ENCODE peak calls at places on chromosomes 11 and 22, in ten cellular contexts. K is esophagus squamous epithelium, L is heart left ventricle, B is A549, P is prostate gland, A is H54, M is stomach, T is adrenal gland, X is right lobe of liver, Z is uterus. W is an unnamed sample.
A peak's percentile ranks its signal among the peaks of the same experiment; 100 is the strongest.

GRCh38 chr22:41598081-41598480 is 8.4 kb upstream of the PMM1 start:
- DNase-seq in P (no peak), K (no peak), B (no peak), T (peak; percentile 58), M (no peak), Z (no peak), A (peak; percentile 84), X (no peak), L (no peak), W (no peak)

GRCh38 chr11:118913411-118914125 is 12.2 kb downstream of the BCL9L start:
- DNase-seq in Z (peak; percentile 33), X (no peak), B (no peak), K (no peak), A (no peak), P (no peak), L (no peak), M (no peak), T (peak; percentile 66), W (no peak)

GRCh38 chr11:3808846-3809623 is 675 bp downstream of the PGAP2 start:
- DNase-seq in A (peak; percentile 67), T (peak; percentile 34), M (peak; percentile 49), K (no peak), Z (no peak), L (no peak), P (peak; percentile 46), B (peak; percentile 81), X (peak; percentile 70), W (peak; percentile 64)

GRCh38 chr11:126433244-126433846 is 77.9 kb downstream of the ST3GAL4 start:
- DNase-seq in A (no peak), K (no peak), M (no peak), X (no peak), Z (no peak), B (no peak), L (no peak), T (no peak), P (no peak), W (no peak)

GRCh38 chr22:24500251-24500820 is 5.2 kb downstream of the UPB1 start:
- DNase-seq in L (no peak), P (no peak), M (no peak), Z (no peak), B (no peak), X (peak; percentile 89), T (no peak), K (no peak), A (no peak), W (no peak)

GRCh38 chr11:74434528-74434927 is 32.8 kb downstream of the KCNE3 start:
- DNase-seq in A (no peak), B (no peak), T (no peak), L (no peak), K (no peak), X (no peak), M (no peak), Z (no peak), P (no peak), W (peak; percentile 45)

GRCh38 chr22:35329114-35329847 is 29.6 kb downstream of the TOM1 start:
- DNase-seq in P (no peak), A (no peak), T (no peak), K (no peak), B (no peak), L (no peak), Z (no peak), X (no peak), M (no peak), W (no peak)

GRCh38 chr22:41512421-41513194 is 31.7 kb downstream of the POLR3H start:
- DNase-seq in B (peak; percentile 48), T (peak; percentile 78), Z (peak; percentile 63), X (peak; percentile 81), A (peak; percentile 83), L (no peak), P (peak; percentile 52), M (no peak), K (no peak), W (no peak)

GRCh38 chr11:61141601-61142028 is 19.6 kb downstream of the VPS37C start:
- DNase-seq in X (peak; percentile 64), B (no peak), T (no peak), K (no peak), L (no peak), M (peak; percentile 90), Z (no peak), P (peak; percentile 35), A (no peak), W (peak; percentile 93)

GRCh38 chr11:7677801-7678201 is 4.5 kb upstream of the CYB5R2 start:
- DNase-seq in T (no peak), M (no peak), Z (no peak), X (no peak), K (no peak), L (no peak), P (no peak), A (no peak), B (no peak), W (no peak)

GRCh38 chr22:43996170-43996980 is 27.7 kb upstream of the PARVB start:
- DNase-seq in L (peak; percentile 70), A (no peak), P (no peak), X (no peak), K (peak; percentile 26), Z (no peak), M (peak; percentile 59), B (no peak), T (no peak), W (peak; percentile 67)

GRCh38 chr22:44107341-44107740 is 73.4 kb upstream of the PARVG start:
- DNase-seq in L (no peak), P (no peak), B (no peak), K (no peak), T (no peak), Z (no peak), A (no peak), M (no peak), X (no peak), W (no peak)

GRCh38 chr11:108927791-108928545 is 263.1 kb downstream of the DDX10 start:
- DNase-seq in Z (no peak), M (no peak), A (no peak), B (no peak), X (no peak), K (no peak), P (no peak), L (no peak), T (no peak), W (no peak)

GRCh38 chr11:4156571-4156970 is 62.0 kb downstream of the RRM1 start:
- DNase-seq in B (no peak), P (no peak), X (no peak), A (no peak), M (no peak), K (no peak), T (no peak), L (no peak), Z (no peak), W (no peak)

GRCh38 chr11:69300124-69301032 is 6.4 kb downstream of the MYEOV start:
- DNase-seq in K (no peak), Z (no peak), A (no peak), L (no peak), B (peak; percentile 81), P (no peak), M (no peak), X (no peak), T (no peak), W (no peak)

GRCh38 chr11:120194166-120194565 is 16.7 kb upstream of the OAF start:
- DNase-seq in L (no peak), A (no peak), P (no peak), M (no peak), K (no peak), B (no peak), Z (no peak), X (no peak), T (no peak), W (no peak)

GRCh38 chr11:121983901-121984300 is 132.1 kb downstream of the BLID start:
- DNase-seq in P (no peak), A (no peak), Z (no peak), M (no peak), T (no peak), X (no peak), K (no peak), L (no peak), B (no peak), W (no peak)

GRCh38 chr22:44395116-44396005 is 82.6 kb upstream of the SHISAL1 start:
- DNase-seq in X (peak; percentile 34), B (no peak), M (peak; percentile 17), P (no peak), K (no peak), L (peak; percentile 15), A (no peak), T (no peak), Z (peak; percentile 11), W (peak; percentile 4)

GRCh38 chr11:71453021-71453910 is at the start of gene NADSYN1:
- DNase-seq in A (peak; percentile 97), Z (peak; percentile 98), T (peak; percentile 97), B (peak; percentile 93), K (peak; percentile 81), M (peak; percentile 99), L (peak; percentile 99), X (peak; percentile 99), P (peak; percentile 96), W (peak; percentile 99)
- TF ChIP-seq POLR2A in A (peak; percentile 80), Z (peak; percentile 61), T (peak; percentile 61), B (peak; percentile 82), K (no peak), M (no peak), L (no peak), X (peak; percentile 68), P (peak; percentile 66), W (peak; percentile 88)

DNA sequence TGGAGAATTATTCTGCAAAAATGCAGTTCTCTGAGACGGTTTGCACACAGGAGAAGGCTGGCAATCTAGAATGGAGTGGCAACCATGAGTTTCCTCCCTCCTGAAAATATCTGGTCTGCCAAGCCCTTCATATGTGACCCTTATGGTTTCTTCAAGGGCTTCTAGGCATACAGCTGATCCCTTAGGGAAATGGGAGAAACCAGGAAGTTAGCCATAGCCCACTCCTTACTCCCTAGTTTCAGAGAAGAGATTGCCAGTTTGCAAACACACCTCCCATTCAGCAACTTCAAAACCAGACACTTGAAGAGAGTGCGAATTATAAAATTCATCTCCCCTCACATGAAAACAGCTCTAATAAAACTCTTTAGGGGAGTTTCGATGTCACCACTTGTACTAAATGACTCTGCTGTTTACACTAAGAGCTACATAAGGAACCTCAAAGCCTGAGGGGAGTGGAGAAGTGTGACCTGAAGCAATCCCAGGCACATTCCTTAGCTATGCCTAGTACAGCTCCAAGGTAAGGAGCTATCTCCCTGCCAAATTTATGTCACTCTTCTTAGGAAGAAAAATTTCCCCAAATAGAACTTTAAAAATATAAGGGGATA is 8.3 kb downstream of the LGR4 start:
- DNase-seq in A (no peak), K (no peak), X (no peak), L (no peak), M (no peak), P (no peak), B (peak; percentile 79), T (no peak), Z (no peak), W (no peak)
- TF ChIP-seq POLR2A in A (no peak), K (no peak), X (no peak), L (no peak), M (no peak), P (no peak), B (no peak), T (no peak), Z (no peak), W (no peak)

GRCh38 chr22:42777126-42777525 is 56.5 kb upstream of the A4GALT start:
- DNase-seq in L (no peak), A (no peak), K (no peak), M (no peak), T (no peak), B (no peak), P (no peak), X (no peak), Z (no peak), W (no peak)
- TF ChIP-seq POLR2A in L (no peak), A (no peak), K (no peak), M (no peak), T (no peak), B (no peak), P (no peak), X (no peak), Z (no peak), W (no peak)

GRCh38 chr11:67613960-67614715 is 7.4 kb downstream of the NDUFV1 start:
- DNase-seq in Z (peak; percentile 52), P (no peak), M (peak; percentile 71), B (peak; percentile 46), X (peak; percentile 57), T (no peak), K (no peak), A (peak; percentile 62), L (peak; percentile 59), W (peak; percentile 77)
- TF ChIP-seq POLR2A in Z (no peak), P (peak; percentile 22), M (no peak), B (no peak), X (no peak), T (no peak), K (no peak), A (no peak), L (no peak), W (peak; percentile 59)